ENCODE peak calls at places on chromosomes 16 and 17, in nine cellular contexts. B, N, I, L, J, V, W, Z and T are unnamed samples.
A peak's percentile ranks its signal among the peaks of the same experiment; 100 is the strongest.

GRCh38 chr17:41463746-41464145 is 3.4 kb downstream of the KRT32 start:
- ATAC-seq in B (no peak), N (no peak), I (no peak), L (no peak), J (no peak), V (no peak), W (no peak), Z (no peak), T (no peak)

GRCh38 chr17:44911133-44912001 is 3.9 kb downstream of the GFAP start:
- ATAC-seq in B (peak; percentile 86), N (peak; percentile 93), I (peak; percentile 78), L (peak; percentile 20), J (peak; percentile 57), V (no peak), W (peak; percentile 90), Z (peak; percentile 52), T (peak; percentile 44)

GRCh38 chr16:80738521-80738920 is 65.9 kb downstream of the CDYL2 start:
- ATAC-seq in B (no peak), N (no peak), I (no peak), L (no peak), J (no peak), V (no peak), W (no peak), Z (no peak), T (no peak)

GRCh38 chr17:58244958-58245357 is 6.6 kb downstream of the LPO start:
- ATAC-seq in B (no peak), N (no peak), I (no peak), L (no peak), J (no peak), V (no peak), W (no peak), Z (no peak), T (no peak)

GRCh38 chr17:8803531-8804416 is 4.6 kb upstream of the MFSD6L start:
- ATAC-seq in B (peak; percentile 86), N (peak; percentile 67), I (no peak), L (no peak), J (no peak), V (no peak), W (no peak), Z (no peak), T (no peak)

GRCh38 chr17:3857261-3858105 is 11.4 kb upstream of the NCBP3 start:
- ATAC-seq in B (peak; percentile 60), N (no peak), I (peak; percentile 30), L (no peak), J (no peak), V (no peak), W (no peak), Z (no peak), T (no peak)

GRCh38 chr16:11213799-11214198 is 42.2 kb downstream of the SOCS1 start:
- ATAC-seq in B (no peak), N (no peak), I (no peak), L (no peak), J (no peak), V (no peak), W (no peak), Z (no peak), T (no peak)

GRCh38 chr17:17126131-17127110 is 79.7 kb downstream of the PLD6 start:
- ATAC-seq in B (no peak), N (no peak), I (no peak), L (no peak), J (peak; percentile 34), V (no peak), W (no peak), Z (no peak), T (no peak)

GRCh38 chr17:80473701-80474100 is 2.7 kb downstream of the NPTX1 start:
- ATAC-seq in B (no peak), N (no peak), I (no peak), L (no peak), J (no peak), V (no peak), W (no peak), Z (no peak), T (no peak)

GRCh38 chr17:80472996-80473395 is 3.4 kb downstream of the NPTX1 start:
- ATAC-seq in B (no peak), N (no peak), I (no peak), L (no peak), J (no peak), V (no peak), W (no peak), Z (no peak), T (no peak)

GRCh38 chr17:80475949-80476876 is at the start of gene NPTX1:
- ATAC-seq in B (peak; percentile 35), N (no peak), I (peak; percentile 62), L (peak; percentile 6), J (no peak), V (peak; percentile 19), W (peak; percentile 59), Z (no peak), T (peak; percentile 25)

GRCh38 chr17:80474933-80475915 is 1.2 kb downstream of the NPTX1 start:
- ATAC-seq in B (peak; percentile 2), N (peak; percentile 53), I (peak; percentile 28), L (no peak), J (no peak), V (peak; percentile 40), W (no peak), Z (no peak), T (peak; percentile 5)

GRCh38 chr17:80474231-80474932 is 2.0 kb downstream of the NPTX1 start:
- ATAC-seq in B (no peak), N (peak; percentile 86), I (peak; percentile 14), L (no peak), J (no peak), V (peak; percentile 60), W (peak; percentile 20), Z (no peak), T (no peak)
- TF ChIP-seq CTCF in B (no peak), N (peak; percentile 43), I (no peak), L (peak; percentile 51), J (no peak), V (peak; percentile 68), W (no peak), Z (no peak), T (no peak)

GRCh38 chr17:57106107-57106835 is 21.2 kb downstream of the AKAP1 start:
- ATAC-seq in B (peak; percentile 85), N (peak; percentile 71), I (peak; percentile 64), L (no peak), J (no peak), V (peak; percentile 39), W (no peak), Z (peak; percentile 76), T (peak; percentile 14)

GRCh38 chr17:57108656-57109392 is 23.8 kb downstream of the AKAP1 start:
- ATAC-seq in B (no peak), N (no peak), I (no peak), L (no peak), J (peak; percentile 36), V (no peak), W (peak; percentile 7), Z (peak; percentile 72), T (no peak)

GRCh38 chr17:57109393-57110151 is 24.5 kb downstream of the AKAP1 start:
- ATAC-seq in B (peak; percentile 37), N (no peak), I (no peak), L (peak; percentile 55), J (peak; percentile 45), V (no peak), W (peak; percentile 12), Z (peak; percentile 70), T (peak; percentile 51)

GRCh38 chr17:57106836-57107497 is 21.9 kb downstream of the AKAP1 start:
- ATAC-seq in B (peak; percentile 2), N (peak; percentile 54), I (peak; percentile 43), L (peak; percentile 4), J (no peak), V (peak; percentile 10), W (no peak), Z (no peak), T (no peak)

DNA sequence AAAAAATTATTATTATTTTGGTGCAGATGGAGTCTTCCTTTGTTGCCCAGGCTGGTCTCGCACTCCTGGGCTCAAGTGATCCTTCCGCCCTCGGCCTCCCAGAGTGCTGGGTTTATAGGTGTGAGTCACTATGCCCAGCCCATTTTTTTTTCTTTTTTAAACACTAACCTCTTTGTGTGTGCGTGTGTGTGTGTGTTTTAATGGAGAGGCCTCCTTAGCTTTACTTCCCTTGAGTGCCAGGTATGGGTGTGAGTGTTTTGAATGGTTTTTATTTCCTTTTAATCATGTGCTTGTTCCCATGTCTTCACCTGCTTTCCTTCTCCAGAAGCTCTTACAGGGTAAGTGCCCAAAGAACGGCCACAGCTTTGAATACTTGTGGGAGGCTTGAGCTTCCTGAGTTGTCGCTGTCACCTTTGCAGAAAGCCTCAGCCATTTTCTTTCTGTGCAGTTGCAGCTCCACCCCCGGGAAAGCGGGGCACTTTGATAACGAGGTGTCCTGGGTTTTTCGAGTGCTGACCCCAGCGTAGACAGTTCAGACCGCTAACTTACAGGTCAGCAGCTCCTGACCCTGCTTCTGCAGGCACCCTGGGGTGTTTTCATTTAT is 22.6 kb downstream of the AKAP1 start:
- ATAC-seq in B (peak; percentile 10), N (peak; percentile 78), I (peak; percentile 84), L (peak; percentile 80), J (no peak), V (peak; percentile 81), W (peak; percentile 81), Z (no peak), T (no peak)
- H3K27ac ChIP-seq in B (peak overlapping the region; percentile 55), N (peak overlapping the region; percentile 89), I (peak overlapping the region; percentile 76), L (peak overlapping the region; percentile 71), J (peak overlapping the region; percentile 86), V (peak overlapping the region; percentile 97), W (peak overlapping the region; percentile 55), Z (peak overlapping the region; percentile 92), T (no peak overlapping the region)

DNA sequence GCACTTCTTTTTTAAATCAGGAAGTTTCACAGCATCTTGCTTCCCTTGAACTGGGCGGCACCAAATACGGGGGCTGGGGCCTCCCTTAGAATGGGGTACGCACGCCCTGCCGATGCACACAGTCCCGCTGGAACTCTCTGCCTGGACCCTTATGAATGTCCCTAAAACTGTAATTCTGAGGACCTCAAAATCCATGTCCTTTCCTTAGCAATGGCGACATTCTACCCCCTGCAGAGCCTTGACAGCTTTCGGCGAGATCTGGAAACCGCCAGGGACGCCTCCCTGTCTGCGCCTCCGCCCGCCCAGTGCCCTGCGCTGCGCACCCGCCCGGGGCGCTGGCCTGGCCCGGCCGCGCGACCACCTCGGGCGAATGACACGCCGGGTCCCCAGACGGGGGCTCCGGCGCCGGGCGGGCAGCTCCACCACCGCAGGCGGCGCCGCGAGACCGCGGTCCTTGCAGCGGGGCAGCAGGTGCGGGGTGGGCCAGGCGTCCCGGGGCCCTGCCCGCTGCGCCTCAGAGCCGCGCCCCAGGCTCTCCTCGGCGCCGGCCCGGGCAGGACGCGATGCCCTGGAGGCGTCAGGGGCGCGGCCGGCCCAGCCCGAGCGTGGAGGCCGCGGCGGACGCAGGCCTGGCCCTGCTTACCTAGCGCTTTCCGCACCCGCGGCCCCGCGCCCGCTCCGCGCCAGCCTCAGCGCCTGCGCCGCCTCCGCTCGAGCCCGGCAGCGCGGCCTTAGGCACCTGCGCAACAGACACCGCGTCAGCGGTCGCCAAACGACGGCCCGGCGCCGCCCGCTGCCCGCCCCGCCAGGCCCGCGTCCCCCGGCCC is 548 bp downstream of the HAGH start:
- ATAC-seq in B (peak; percentile 21), N (peak; percentile 74), I (peak; percentile 76), L (peak; percentile 64), J (peak; percentile 9), V (peak; percentile 56), W (peak; percentile 26), Z (peak; percentile 56), T (peak; percentile 77)
- TF ChIP-seq CTCF in B (no peak), N (no peak), I (no peak), L (no peak), J (no peak), V (no peak), W (no peak), Z (peak; percentile 20), T (no peak)

DNA sequence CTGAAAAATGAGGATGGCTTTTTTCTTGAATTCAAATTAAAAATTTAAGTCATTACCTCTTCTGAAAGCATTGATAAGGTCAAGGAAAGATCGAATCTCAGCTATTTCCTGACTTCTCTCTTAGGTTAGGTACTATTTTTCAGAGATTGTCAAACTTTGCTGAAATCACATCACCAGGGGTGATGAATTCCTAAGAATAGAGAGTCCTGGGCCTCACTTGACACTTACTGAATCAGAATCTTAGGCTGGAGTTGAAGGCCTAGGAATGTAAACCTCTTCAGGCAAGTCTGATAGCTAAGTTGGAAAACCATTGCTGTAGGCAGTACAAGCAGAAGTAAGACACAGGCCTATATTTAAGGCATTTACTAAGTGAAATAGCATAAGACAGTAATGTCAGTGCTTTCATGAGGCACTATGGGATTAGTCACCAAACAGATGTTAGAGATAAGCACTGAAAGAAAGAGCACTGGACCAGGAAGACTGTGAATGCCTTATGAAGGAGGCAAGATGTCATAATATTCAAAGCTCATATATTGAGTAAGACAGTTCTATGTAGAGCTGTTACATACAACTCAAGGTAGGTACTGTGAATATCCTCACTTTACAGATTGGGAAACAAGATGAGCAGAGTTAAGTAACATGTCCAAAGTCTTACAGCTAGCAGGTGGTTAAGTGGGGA is 21.5 kb downstream of the DCAF7 start:
- ATAC-seq in B (no peak), N (no peak), I (peak; percentile 56), L (peak; percentile 74), J (no peak), V (peak; percentile 80), W (peak; percentile 29), Z (no peak), T (no peak)
- H3K27ac ChIP-seq in B (no peak overlapping the region), N (no peak overlapping the region), I (no peak overlapping the region), L (no peak overlapping the region), J (no peak overlapping the region), V (no peak overlapping the region), W (no peak overlapping the region), Z (no peak overlapping the region), T (no peak overlapping the region)